ENCODE peak calls at places on chromosomes 3 and 15, in four cellular contexts. One of them, this sample, is unnamed.

GRCh38 chr3:29178809-29179793 is 101.8 kb upstream of the RBMS3 start:
- DNase-seq in neural progenitor cell: no peak
- DNase-seq in GM23248: no peak
- DNase-seq in astrocyte: peak; percentile 54
- DNase-seq in this sample: no peak

GRCh38 chr15:70154440-70155347 is 57.0 kb upstream of the TLE3 start:
- DNase-seq in neural progenitor cell: peak; percentile 46
- DNase-seq in GM23248: no peak
- DNase-seq in astrocyte: peak; percentile 62
- DNase-seq in this sample: peak; percentile 74

GRCh38 chr15:75776075-75776443 is 63.4 kb upstream of the CSPG4 start:
- DNase-seq in neural progenitor cell: peak; percentile 3
- DNase-seq in GM23248: peak; percentile 42
- DNase-seq in astrocyte: peak; percentile 55
- DNase-seq in this sample: no peak

GRCh38 chr3:106814231-106814630 is 563.0 kb upstream of the CCDC54 start:
- DNase-seq in neural progenitor cell: no peak
- DNase-seq in GM23248: peak; percentile 15
- DNase-seq in astrocyte: no peak
- DNase-seq in this sample: no peak

GRCh38 chr3:194072097-194072428 is 63.9 kb upstream of the HES1 start:
- DNase-seq in neural progenitor cell: no peak
- DNase-seq in GM23248: no peak
- DNase-seq in astrocyte: peak; percentile 29
- DNase-seq in this sample: no peak

GRCh38 chr3:171044828-171045793 is 18.6 kb upstream of the SLC2A2 start:
- DNase-seq in neural progenitor cell: no peak
- DNase-seq in GM23248: peak; percentile 93
- DNase-seq in astrocyte: peak; percentile 84
- DNase-seq in this sample: peak; percentile 52

GRCh38 chr3:46480481-46481195 is 15.9 kb upstream of the LTF start:
- DNase-seq in neural progenitor cell: no peak
- DNase-seq in GM23248: no peak
- DNase-seq in astrocyte: no peak
- DNase-seq in this sample: no peak

GRCh38 chr15:90031231-90031791 is 30.2 kb downstream of the ZNF710 start:
- DNase-seq in neural progenitor cell: no peak
- DNase-seq in GM23248: peak; percentile 68
- DNase-seq in astrocyte: no peak
- DNase-seq in this sample: peak; percentile 88

GRCh38 chr3:160801386-160802118 is 45.5 kb downstream of the PPM1L start:
- DNase-seq in neural progenitor cell: no peak
- DNase-seq in GM23248: peak; percentile 86
- DNase-seq in astrocyte: no peak
- DNase-seq in this sample: peak; percentile 31

GRCh38 chr3:117873236-117873635 is 1161.4 kb downstream of the IGSF11 start:
- DNase-seq in neural progenitor cell: no peak
- DNase-seq in GM23248: no peak
- DNase-seq in astrocyte: no peak
- DNase-seq in this sample: no peak

GRCh38 chr15:78993931-78994530 is 49.2 kb upstream of the CTSH start:
- DNase-seq in neural progenitor cell: no peak
- DNase-seq in GM23248: no peak
- DNase-seq in astrocyte: no peak
- DNase-seq in this sample: peak; percentile 65

GRCh38 chr3:13879102-13879945 is 547 bp downstream of the WNT7A start:
- DNase-seq in neural progenitor cell: peak; percentile 60
- DNase-seq in GM23248: no peak
- DNase-seq in astrocyte: no peak
- DNase-seq in this sample: no peak

GRCh38 chr3:187698499-187699399 is 3.6 kb downstream of the RTP2 start:
- DNase-seq in neural progenitor cell: no peak
- DNase-seq in GM23248: no peak
- DNase-seq in astrocyte: no peak
- DNase-seq in this sample: no peak

GRCh38 chr3:52123106-52123708 is 31.0 kb downstream of the POC1A start:
- DNase-seq in neural progenitor cell: peak; percentile 79
- DNase-seq in GM23248: peak; percentile 64
- DNase-seq in astrocyte: peak; percentile 15
- DNase-seq in this sample: peak; percentile 94

DNA sequence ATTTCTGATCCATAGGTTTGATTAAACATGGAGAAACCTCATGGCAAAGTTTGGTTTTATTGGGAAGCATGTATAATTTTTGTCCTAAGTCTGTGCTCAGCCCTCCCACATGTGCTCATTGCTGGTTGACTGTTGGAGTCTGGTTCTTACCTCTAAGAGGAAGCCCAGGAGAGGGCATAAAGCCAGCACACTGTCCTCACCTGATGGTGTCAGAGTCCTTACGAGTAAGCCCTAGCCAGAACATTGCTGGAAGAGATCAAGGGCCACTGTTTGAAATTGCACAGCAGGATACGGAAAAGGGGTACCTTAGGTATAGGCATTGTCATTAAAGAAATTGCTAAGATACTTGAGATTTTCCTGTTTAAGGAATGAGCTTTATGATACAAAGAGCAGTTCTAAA is 21.3 kb downstream of the MLH1 start:
- DNase-seq in neural progenitor cell: no peak
- DNase-seq in GM23248: no peak
- DNase-seq in astrocyte: no peak
- DNase-seq in this sample: no peak
- H3K36me3 ChIP-seq in neural progenitor cell: peaks cover 29% of the 10 kb centered on the region
- H3K36me3 ChIP-seq in GM23248: peaks cover 50% of the 10 kb centered on the region
- H3K36me3 ChIP-seq in astrocyte: peaks cover 50% of the 10 kb centered on the region
- H3K36me3 ChIP-seq in this sample: peaks cover 64% of the 10 kb centered on the region

DNA sequence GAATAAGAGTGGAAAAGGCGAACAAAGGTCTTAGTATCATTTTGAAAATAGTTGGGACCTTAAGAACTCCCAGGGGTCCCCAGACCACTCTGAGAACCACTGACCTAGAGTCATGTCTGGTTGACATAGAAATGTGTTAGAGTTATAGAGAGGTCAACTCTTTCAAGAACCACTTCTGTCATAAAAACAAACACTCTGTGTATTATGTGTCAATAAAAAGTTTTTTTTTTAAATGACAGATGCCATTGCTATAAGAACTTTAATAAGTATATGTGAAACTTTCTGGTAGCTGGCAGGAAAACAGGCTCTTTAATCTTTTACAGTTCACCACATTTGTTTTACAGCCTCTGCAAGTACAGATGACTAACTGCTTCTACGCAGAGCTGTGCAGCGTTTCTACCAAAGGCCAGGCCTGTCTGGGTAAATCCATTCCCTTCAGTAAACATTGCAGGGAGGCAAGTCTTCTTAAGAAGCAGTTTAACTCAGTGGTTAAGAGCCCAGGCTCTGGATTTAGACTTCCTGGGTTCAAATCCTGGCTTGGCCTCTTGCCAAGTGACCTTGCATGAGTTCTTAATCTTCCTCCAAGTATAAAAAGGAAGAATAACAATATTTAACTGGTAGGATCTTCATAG is 56.6 kb downstream of the RFTN1 start:
- DNase-seq in neural progenitor cell: no peak
- DNase-seq in GM23248: no peak
- DNase-seq in astrocyte: peak; percentile 95
- DNase-seq in this sample: no peak
- H3K4me2 ChIP-seq in neural progenitor cell: no peak overlapping the region
- H3K4me2 ChIP-seq in GM23248: no peak overlapping the region
- H3K4me2 ChIP-seq in astrocyte: peak overlapping the region; percentile 2
- H3K4me2 ChIP-seq in this sample: peak overlapping the region; percentile 10

DNA sequence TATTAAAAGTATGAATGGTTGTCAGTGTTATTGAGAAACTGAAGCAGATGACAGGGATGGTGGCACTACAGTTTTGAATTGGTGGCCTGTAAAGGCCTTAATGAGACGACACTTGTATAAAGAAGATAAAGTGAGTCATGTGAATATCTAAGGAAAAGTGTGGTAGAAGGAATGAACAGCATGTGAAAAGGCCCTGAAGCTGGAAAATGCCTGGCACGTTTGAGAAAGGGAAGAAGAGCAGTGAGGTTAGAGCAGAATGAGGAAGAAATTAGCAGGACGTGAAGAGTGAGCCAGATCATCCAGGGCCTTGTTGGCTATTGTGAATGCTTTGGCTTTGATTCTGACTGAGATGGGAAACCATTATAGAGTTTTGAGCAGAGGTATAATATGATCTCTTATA is 387.6 kb upstream of the DPH6 start:
- DNase-seq in neural progenitor cell: no peak
- DNase-seq in GM23248: no peak
- DNase-seq in astrocyte: no peak
- DNase-seq in this sample: no peak
- H3K36me3 ChIP-seq in neural progenitor cell: no peaks in the 10 kb centered on the region
- H3K36me3 ChIP-seq in GM23248: no peaks in the 10 kb centered on the region
- H3K36me3 ChIP-seq in astrocyte: no peaks in the 10 kb centered on the region
- H3K36me3 ChIP-seq in this sample: no peaks in the 10 kb centered on the region

GRCh38 chr3:78641703-78642102 is 1126.1 kb downstream of the ROBO1 start:
- DNase-seq in neural progenitor cell: no peak
- DNase-seq in GM23248: no peak
- DNase-seq in astrocyte: no peak
- DNase-seq in this sample: no peak

GRCh38 chr3:78645628-78646310 is 1122.0 kb downstream of the ROBO1 start:
- DNase-seq in neural progenitor cell: peak; percentile 73
- DNase-seq in GM23248: peak; percentile 81
- DNase-seq in astrocyte: peak; percentile 62
- DNase-seq in this sample: peak; percentile 72

GRCh38 chr3:78642471-78642870 is 1125.3 kb downstream of the ROBO1 start:
- DNase-seq in neural progenitor cell: no peak
- DNase-seq in GM23248: no peak
- DNase-seq in astrocyte: peak; percentile 50
- DNase-seq in this sample: no peak

GRCh38 chr3:78647735-78648134 is 1120.1 kb downstream of the ROBO1 start:
- DNase-seq in neural progenitor cell: no peak
- DNase-seq in GM23248: peak; percentile 23
- DNase-seq in astrocyte: peak; percentile 62
- DNase-seq in this sample: no peak

GRCh38 chr3:78644847-78645246 is 1123.0 kb downstream of the ROBO1 start:
- DNase-seq in neural progenitor cell: no peak
- DNase-seq in GM23248: no peak
- DNase-seq in astrocyte: no peak
- DNase-seq in this sample: no peak
- H3K4me2 ChIP-seq in neural progenitor cell: no peak overlapping the region
- H3K4me2 ChIP-seq in GM23248: no peak overlapping the region
- H3K4me2 ChIP-seq in astrocyte: no peak overlapping the region
- H3K4me2 ChIP-seq in this sample: no peak overlapping the region

GRCh38 chr3:163776753-163777152 is 1301.5 kb downstream of the SI start:
- DNase-seq in neural progenitor cell: no peak
- DNase-seq in GM23248: no peak
- DNase-seq in astrocyte: no peak
- DNase-seq in this sample: no peak

GRCh38 chr3:163768048-163768447 is 1310.2 kb downstream of the SI start:
- DNase-seq in neural progenitor cell: no peak
- DNase-seq in GM23248: no peak
- DNase-seq in astrocyte: no peak
- DNase-seq in this sample: no peak

DNA sequence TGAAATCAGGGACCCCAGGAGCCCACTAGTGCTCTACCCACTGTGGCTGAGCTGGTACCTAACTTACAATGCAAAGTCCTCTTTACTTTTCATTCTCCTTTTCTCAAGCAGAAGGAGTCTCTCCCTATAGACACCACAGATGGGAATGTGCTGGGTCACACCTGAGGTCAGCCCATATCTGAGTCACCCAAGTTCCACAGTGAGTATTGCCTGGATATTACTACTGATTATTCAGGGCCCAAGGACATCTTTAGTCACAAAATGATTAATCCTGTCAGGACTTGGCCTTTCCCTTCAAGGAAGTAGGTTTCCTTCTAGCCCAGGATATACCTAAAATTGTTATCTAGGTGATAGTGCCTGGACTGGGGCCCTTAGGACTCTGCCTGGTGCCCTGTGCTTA is 1305.2 kb downstream of the SI start:
- DNase-seq in neural progenitor cell: no peak
- DNase-seq in GM23248: no peak
- DNase-seq in astrocyte: no peak
- DNase-seq in this sample: no peak
- H3K36me3 ChIP-seq in neural progenitor cell: no peaks in the 10 kb centered on the region
- H3K36me3 ChIP-seq in GM23248: no peaks in the 10 kb centered on the region
- H3K36me3 ChIP-seq in astrocyte: no peaks in the 10 kb centered on the region
- H3K36me3 ChIP-seq in this sample: no peaks in the 10 kb centered on the region

GRCh38 chr3:172656602-172657001 is 54.3 kb downstream of the NCEH1 start:
- DNase-seq in neural progenitor cell: no peak
- DNase-seq in GM23248: no peak
- DNase-seq in astrocyte: no peak
- DNase-seq in this sample: no peak
- H3K4me2 ChIP-seq in neural progenitor cell: no peak overlapping the region
- H3K4me2 ChIP-seq in GM23248: no peak overlapping the region
- H3K4me2 ChIP-seq in astrocyte: no peak overlapping the region
- H3K4me2 ChIP-seq in this sample: no peak overlapping the region

DNA sequence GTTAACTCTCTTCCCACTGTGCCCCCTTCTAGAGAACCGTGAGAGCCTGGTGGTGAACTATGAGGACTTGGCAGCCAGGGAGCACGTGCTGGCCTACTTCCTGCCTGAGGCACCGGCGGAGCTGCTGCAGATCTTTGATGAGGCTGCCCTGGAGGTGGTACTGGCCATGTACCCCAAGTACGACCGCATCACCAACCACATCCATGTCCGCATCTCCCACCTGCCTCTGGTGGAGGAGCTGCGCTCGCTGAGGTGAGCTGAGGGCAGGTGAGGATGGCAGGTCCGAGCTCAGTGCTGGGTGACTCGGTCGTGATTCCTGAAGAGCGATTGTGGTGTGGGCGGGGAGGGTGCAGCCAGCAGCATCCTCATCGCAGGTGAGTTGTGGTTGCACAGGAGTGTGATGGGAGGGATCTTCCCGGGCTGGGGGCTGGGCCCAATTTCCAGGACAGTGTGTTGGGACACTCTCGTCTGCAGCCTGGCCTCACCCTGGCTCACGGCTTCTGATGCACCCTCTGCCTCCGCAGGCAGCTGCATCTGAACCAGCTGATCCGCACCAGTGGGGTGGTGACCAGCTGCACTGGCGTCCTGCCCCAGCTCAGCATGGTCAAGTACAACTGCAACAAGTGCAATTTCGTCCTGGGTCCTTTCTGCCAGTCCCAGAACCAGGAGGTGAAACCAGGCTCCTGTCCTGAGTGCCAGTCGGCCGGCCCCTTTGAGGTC is 8.0 kb downstream of the MCM2 start:
- DNase-seq in neural progenitor cell: no peak
- DNase-seq in GM23248: no peak
- DNase-seq in astrocyte: no peak
- DNase-seq in this sample: no peak
- H3K36me3 ChIP-seq in neural progenitor cell: peaks cover 1% of the 10 kb centered on the region
- H3K36me3 ChIP-seq in GM23248: no peaks in the 10 kb centered on the region
- H3K36me3 ChIP-seq in astrocyte: peaks cover 20% of the 10 kb centered on the region
- H3K36me3 ChIP-seq in this sample: peaks cover 40% of the 10 kb centered on the region

GRCh38 chr15:43918717-43919116 is 91.9 kb downstream of the WDR76 start:
- DNase-seq in neural progenitor cell: no peak
- DNase-seq in GM23248: no peak
- DNase-seq in astrocyte: no peak
- DNase-seq in this sample: no peak

GRCh38 chr15:43923553-43923952 is 96.8 kb downstream of the WDR76 start:
- DNase-seq in neural progenitor cell: no peak
- DNase-seq in GM23248: no peak
- DNase-seq in astrocyte: no peak
- DNase-seq in this sample: no peak

GRCh38 chr15:43920815-43921214 is 94.0 kb downstream of the WDR76 start:
- DNase-seq in neural progenitor cell: peak; percentile 20
- DNase-seq in GM23248: no peak
- DNase-seq in astrocyte: peak; percentile 65
- DNase-seq in this sample: no peak

GRCh38 chr15:43922021-43922420 is 95.2 kb downstream of the WDR76 start:
- DNase-seq in neural progenitor cell: no peak
- DNase-seq in GM23248: no peak
- DNase-seq in astrocyte: no peak
- DNase-seq in this sample: no peak

GRCh38 chr15:43920201-43920600 is 93.4 kb downstream of the WDR76 start:
- DNase-seq in neural progenitor cell: no peak
- DNase-seq in GM23248: no peak
- DNase-seq in astrocyte: no peak
- DNase-seq in this sample: no peak
- H3K4me2 ChIP-seq in neural progenitor cell: no peak overlapping the region
- H3K4me2 ChIP-seq in GM23248: no peak overlapping the region
- H3K4me2 ChIP-seq in astrocyte: no peak overlapping the region
- H3K4me2 ChIP-seq in this sample: no peak overlapping the region